ENCODE peak calls at places on chromosomes 6 and 20, in five cellular contexts. L is ascending aorta, C is NCI-H82, E is lung, B is HTR-8/SVneo. J is an unnamed sample.

GRCh38 chr6:125432968-125433367 is 131.2 kb upstream of the HDDC2 start:
- DNase-seq in L (no peak), C (no peak), E (no peak), B (no peak), J (no peak)

GRCh38 chr6:148595550-148595949 is 151.3 kb upstream of the UST start:
- DNase-seq in L (no peak), C (no peak), E (no peak), B (no peak), J (no peak)

GRCh38 chr6:168967556-168967955 is 286.1 kb downstream of the THBS2 start:
- DNase-seq in L (no peak), C (no peak), E (no peak), B (no peak), J (no peak)

GRCh38 chr6:16430661-16431089 is 192.3 kb downstream of the GMPR start:
- DNase-seq in L (no peak), C (no peak), E (no peak), B (no peak), J (no peak)

GRCh38 chr6:107843400-107843799 is 19.3 kb upstream of the SCML4 start:
- DNase-seq in L (no peak), C (no peak), E (no peak), B (no peak), J (no peak)

GRCh38 chr6:92779758-92780157 is 639.6 kb downstream of the EPHA7 start:
- DNase-seq in L (no peak), C (peak; percentile 50), E (no peak), B (no peak), J (no peak)

GRCh38 chr6:137286368-137286767 is 67.2 kb upstream of the IFNGR1 start:
- DNase-seq in L (no peak), C (no peak), E (no peak), B (no peak), J (no peak)

GRCh38 chr6:39861663-39862062 is 69.5 kb downstream of the DAAM2 start:
- DNase-seq in L (no peak), C (peak; percentile 12), E (no peak), B (no peak), J (no peak)

GRCh38 chr20:1001981-1002681 is at the start of gene RSPO4:
- DNase-seq in L (no peak), C (peak; percentile 47), E (no peak), B (peak; percentile 40), J (no peak)

GRCh38 chr6:42745083-42745637 is 743 bp downstream of the TBCC start:
- DNase-seq in L (peak; percentile 64), C (peak; percentile 63), E (peak; percentile 42), B (no peak), J (no peak)

GRCh38 chr6:117829594-117830319 is 77.3 kb upstream of the SLC35F1 start:
- DNase-seq in L (no peak), C (peak; percentile 44), E (no peak), B (peak; percentile 15), J (no peak)

GRCh38 chr6:31143148-31143547 is 4.3 kb upstream of the PSORS1C2 start:
- DNase-seq in L (peak; percentile 90), C (peak; percentile 33), E (no peak), B (peak; percentile 42), J (peak; percentile 57)

GRCh38 chr20:56994006-56994405 is 272.4 kb downstream of the BMP7 start:
- DNase-seq in L (no peak), C (no peak), E (no peak), B (no peak), J (no peak)

GRCh38 chr20:63180541-63181185 is 35.3 kb downstream of the YTHDF1 start:
- DNase-seq in L (no peak), C (no peak), E (no peak), B (no peak), J (no peak)

GRCh38 chr20:48829940-48830339 is 2.1 kb upstream of the PREX1 start:
- DNase-seq in L (no peak), C (no peak), E (no peak), B (no peak), J (no peak)

GRCh38 chr6:117352466-117353081 is 73.2 kb downstream of the ROS1 start:
- DNase-seq in L (no peak), C (no peak), E (no peak), B (peak; percentile 8), J (no peak)

GRCh38 chr6:42443312-42444075 is 8.2 kb downstream of the TRERF1 start:
- DNase-seq in L (no peak), C (no peak), E (no peak), B (no peak), J (no peak)

GRCh38 chr6:31794866-31795615 is 511 bp downstream of the VARS1 start:
- DNase-seq in L (no peak), C (peak; percentile 65), E (no peak), B (no peak), J (no peak)

GRCh38 chr6:12865782-12866181 is 149.2 kb downstream of the PHACTR1 start:
- DNase-seq in L (no peak), C (no peak), E (no peak), B (no peak), J (no peak)

GRCh38 chr6:14578994-14579393 is 461.4 kb downstream of the CD83 start:
- DNase-seq in L (no peak), C (no peak), E (no peak), B (no peak), J (no peak)

GRCh38 chr20:33130553-33130952 is 37.4 kb upstream of the BPIFA2 start:
- DNase-seq in L (no peak), C (no peak), E (peak; percentile 64), B (no peak), J (no peak)

GRCh38 chr6:145372671-145373123 is 362.6 kb downstream of the EPM2A start:
- DNase-seq in L (no peak), C (no peak), E (no peak), B (peak; percentile 7), J (no peak)

GRCh38 chr6:160085226-160085625 is 36.4 kb upstream of the SLC22A1 start:
- DNase-seq in L (no peak), C (no peak), E (no peak), B (no peak), J (no peak)

GRCh38 chr6:116352515-116353471 is 18.0 kb upstream of the DSE start:
- DNase-seq in L (no peak), C (no peak), E (no peak), B (no peak), J (no peak)